ENCODE peak calls at places on chromosomes 13 and 19, in seven cellular contexts. One of them, this sample, is unnamed.

GRCh38 chr13:110617326-110618072 is 2.2 kb downstream of the NAXD start:
- DNase-seq in H9: no peak
- DNase-seq in H1: no peak
- DNase-seq in neuronal stem cell: no peak
- DNase-seq in trophoblast cell: no peak
- DNase-seq in mesenchymal stem cell: peak
- DNase-seq in mesendoderm: no peak
- DNase-seq in this sample: peak

GRCh38 chr13:99028890-99029289 is 51.0 kb upstream of the DOCK9 start:
- DNase-seq in mesendoderm: peak
- DNase-seq in mesenchymal stem cell: no peak
- DNase-seq in H1: peak
- DNase-seq in trophoblast cell: peak
- DNase-seq in H9: peak
- DNase-seq in neuronal stem cell: no peak
- DNase-seq in this sample: no peak

GRCh38 chr19:41319500-41320184 is 9.7 kb downstream of the CCDC97 start:
- DNase-seq in neuronal stem cell: no peak
- DNase-seq in H1: no peak
- DNase-seq in trophoblast cell: no peak
- DNase-seq in mesendoderm: no peak
- DNase-seq in H9: no peak
- DNase-seq in mesenchymal stem cell: no peak
- DNase-seq in this sample: no peak

GRCh38 chr19:5805465-5806132 is 732 bp downstream of the NRTN start:
- DNase-seq in H1: peak
- DNase-seq in trophoblast cell: peak
- DNase-seq in neuronal stem cell: peak
- DNase-seq in H9: peak
- DNase-seq in mesenchymal stem cell: peak
- DNase-seq in mesendoderm: peak
- DNase-seq in this sample: peak

GRCh38 chr13:94617389-94618000 is 15.8 kb downstream of the GPR180 start:
- DNase-seq in trophoblast cell: no peak
- DNase-seq in H1: no peak
- DNase-seq in mesendoderm: peak
- DNase-seq in H9: no peak
- DNase-seq in neuronal stem cell: peak
- DNase-seq in mesenchymal stem cell: peak
- DNase-seq in this sample: no peak

GRCh38 chr19:47032171-47032811 is 12.7 kb downstream of the NPAS1 start:
- DNase-seq in H1: peak
- DNase-seq in mesenchymal stem cell: no peak
- DNase-seq in trophoblast cell: peak
- DNase-seq in neuronal stem cell: no peak
- DNase-seq in H9: peak
- DNase-seq in mesendoderm: peak
- DNase-seq in this sample: no peak

GRCh38 chr19:54458648-54459281 is 4.8 kb downstream of the LENG9 start:
- DNase-seq in mesendoderm: no peak
- DNase-seq in mesenchymal stem cell: no peak
- DNase-seq in trophoblast cell: no peak
- DNase-seq in H9: no peak
- DNase-seq in neuronal stem cell: no peak
- DNase-seq in H1: no peak
- DNase-seq in this sample: no peak

GRCh38 chr19:7986321-7987083 is 18.9 kb downstream of the ELAVL1 start:
- DNase-seq in mesenchymal stem cell: peak
- DNase-seq in H1: no peak
- DNase-seq in H9: no peak
- DNase-seq in neuronal stem cell: no peak
- DNase-seq in trophoblast cell: no peak
- DNase-seq in mesendoderm: no peak
- DNase-seq in this sample: peak

GRCh38 chr19:19866599-19867248 is 1.0 kb downstream of the ZNF253 start:
- DNase-seq in H9: peak
- DNase-seq in neuronal stem cell: peak
- DNase-seq in H1: peak
- DNase-seq in mesendoderm: peak
- DNase-seq in trophoblast cell: peak
- DNase-seq in mesenchymal stem cell: peak
- DNase-seq in this sample: no peak

GRCh38 chr13:95676100-95676774 is 702 bp upstream of the DNAJC3 start:
- DNase-seq in mesendoderm: no peak
- DNase-seq in H1: no peak
- DNase-seq in trophoblast cell: peak
- DNase-seq in H9: peak
- DNase-seq in mesenchymal stem cell: peak
- DNase-seq in neuronal stem cell: no peak
- DNase-seq in this sample: peak

GRCh38 chr19:39398297-39398864 is 7.2 kb downstream of the MED29 start:
- DNase-seq in neuronal stem cell: no peak
- DNase-seq in H9: no peak
- DNase-seq in trophoblast cell: peak
- DNase-seq in mesenchymal stem cell: peak
- DNase-seq in H1: no peak
- DNase-seq in mesendoderm: no peak
- DNase-seq in this sample: peak

GRCh38 chr19:536031-536880 is 4.7 kb downstream of the CDC34 start:
- DNase-seq in H9: no peak
- DNase-seq in mesendoderm: no peak
- DNase-seq in neuronal stem cell: no peak
- DNase-seq in H1: no peak
- DNase-seq in trophoblast cell: no peak
- DNase-seq in mesenchymal stem cell: no peak
- DNase-seq in this sample: no peak

GRCh38 chr13:60453490-60453889 is 56.5 kb downstream of the TDRD3 start:
- DNase-seq in neuronal stem cell: no peak
- DNase-seq in mesenchymal stem cell: no peak
- DNase-seq in mesendoderm: peak
- DNase-seq in H9: no peak
- DNase-seq in H1: no peak
- DNase-seq in trophoblast cell: no peak
- DNase-seq in this sample: peak

DNA sequence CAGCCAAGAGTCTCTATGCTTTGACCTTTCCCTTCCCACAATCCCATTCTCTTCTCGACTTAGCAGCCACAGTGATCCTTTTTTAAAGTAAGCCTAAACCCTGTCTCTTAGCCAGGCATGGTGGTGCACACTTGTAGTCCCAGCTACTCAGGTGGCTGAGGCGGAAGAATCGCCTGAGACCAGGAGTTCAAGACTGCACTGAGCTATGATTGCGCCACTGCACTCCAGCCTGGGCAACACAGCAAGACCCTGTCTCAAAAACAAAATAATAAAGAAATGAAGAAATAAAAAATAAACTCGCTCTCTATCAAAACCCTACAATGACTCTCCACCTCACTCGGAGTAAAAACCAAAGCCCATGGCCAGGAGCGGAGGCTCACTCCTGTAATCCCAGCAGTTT is 14.7 kb downstream of the TEX101 start:
- DNase-seq in H9: no peak
- DNase-seq in neuronal stem cell: no peak
- DNase-seq in mesendoderm: no peak
- DNase-seq in H1: no peak
- DNase-seq in mesenchymal stem cell: no peak
- DNase-seq in trophoblast cell: no peak
- DNase-seq in this sample: no peak
- H2BK120ac ChIP-seq in H9: no peak
- H2BK120ac ChIP-seq in neuronal stem cell: no peak
- H2BK120ac ChIP-seq in mesendoderm: no peak
- H2BK120ac ChIP-seq in H1: no peak
- H2BK120ac ChIP-seq in mesenchymal stem cell: no peak
- H2BK120ac ChIP-seq in trophoblast cell: no peak
- H2BK120ac ChIP-seq in this sample: no peak

GRCh38 chr13:92768592-92768991 is 458.0 kb upstream of the GPC6 start:
- DNase-seq in H9: no peak
- DNase-seq in mesenchymal stem cell: no peak
- DNase-seq in mesendoderm: no peak
- DNase-seq in trophoblast cell: no peak
- DNase-seq in neuronal stem cell: no peak
- DNase-seq in H1: no peak
- DNase-seq in this sample: no peak
- H2BK120ac ChIP-seq in H9: no peak
- H2BK120ac ChIP-seq in mesenchymal stem cell: no peak
- H2BK120ac ChIP-seq in mesendoderm: no peak
- H2BK120ac ChIP-seq in trophoblast cell: no peak
- H2BK120ac ChIP-seq in neuronal stem cell: no peak
- H2BK120ac ChIP-seq in H1: no peak
- H2BK120ac ChIP-seq in this sample: no peak

GRCh38 chr13:97264663-97265062 is 42.5 kb downstream of the MBNL2 start:
- DNase-seq in neuronal stem cell: no peak
- DNase-seq in mesenchymal stem cell: no peak
- DNase-seq in trophoblast cell: no peak
- DNase-seq in mesendoderm: no peak
- DNase-seq in H1: no peak
- DNase-seq in H9: no peak
- DNase-seq in this sample: no peak

GRCh38 chr13:97261254-97262015 is 39.3 kb downstream of the MBNL2 start:
- DNase-seq in neuronal stem cell: no peak
- DNase-seq in trophoblast cell: no peak
- DNase-seq in H1: no peak
- DNase-seq in mesendoderm: no peak
- DNase-seq in mesenchymal stem cell: no peak
- DNase-seq in H9: no peak
- DNase-seq in this sample: no peak

GRCh38 chr13:97263160-97263559 is 41.0 kb downstream of the MBNL2 start:
- DNase-seq in neuronal stem cell: no peak
- DNase-seq in H9: no peak
- DNase-seq in trophoblast cell: no peak
- DNase-seq in H1: no peak
- DNase-seq in mesenchymal stem cell: no peak
- DNase-seq in mesendoderm: no peak
- DNase-seq in this sample: no peak

GRCh38 chr13:97259787-97260641 is 37.9 kb downstream of the MBNL2 start:
- DNase-seq in H1: no peak
- DNase-seq in mesendoderm: peak
- DNase-seq in neuronal stem cell: no peak
- DNase-seq in mesenchymal stem cell: peak
- DNase-seq in trophoblast cell: peak
- DNase-seq in H9: no peak
- DNase-seq in this sample: peak

DNA sequence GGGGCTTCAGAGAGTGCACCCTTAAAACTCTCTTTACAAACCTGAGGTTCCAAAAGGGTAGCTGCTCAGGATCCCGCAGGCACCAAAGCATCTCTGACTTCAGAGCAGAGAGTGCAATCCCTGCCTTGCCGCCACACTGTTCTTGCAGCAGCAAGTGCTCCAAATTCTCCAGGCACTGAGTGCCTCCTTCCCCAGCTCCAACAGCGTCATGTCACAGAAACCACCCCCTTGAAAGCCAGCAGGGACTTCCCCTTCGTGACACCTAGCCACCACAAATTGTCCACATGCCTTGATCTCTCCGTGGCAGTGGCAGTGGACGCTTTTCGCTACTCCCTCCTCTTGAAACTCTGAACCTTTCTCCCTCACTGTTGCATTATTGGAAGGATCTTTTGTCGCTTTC is 39.9 kb downstream of the MBNL2 start:
- DNase-seq in neuronal stem cell: no peak
- DNase-seq in mesenchymal stem cell: no peak
- DNase-seq in H1: peak
- DNase-seq in mesendoderm: no peak
- DNase-seq in trophoblast cell: no peak
- DNase-seq in H9: no peak
- DNase-seq in this sample: no peak
- H2BK120ac ChIP-seq in neuronal stem cell: no peak
- H2BK120ac ChIP-seq in mesenchymal stem cell: no peak
- H2BK120ac ChIP-seq in H1: no peak
- H2BK120ac ChIP-seq in mesendoderm: no peak
- H2BK120ac ChIP-seq in trophoblast cell: peak
- H2BK120ac ChIP-seq in H9: no peak
- H2BK120ac ChIP-seq in this sample: peak

GRCh38 chr19:2245273-2245672 is 3.9 kb upstream of the AMH start:
- DNase-seq in mesendoderm: no peak
- DNase-seq in mesenchymal stem cell: no peak
- DNase-seq in H1: no peak
- DNase-seq in H9: no peak
- DNase-seq in neuronal stem cell: no peak
- DNase-seq in trophoblast cell: no peak
- DNase-seq in this sample: no peak

GRCh38 chr19:2247433-2248101 is 1.6 kb upstream of the AMH start:
- DNase-seq in mesendoderm: no peak
- DNase-seq in mesenchymal stem cell: no peak
- DNase-seq in trophoblast cell: no peak
- DNase-seq in H1: no peak
- DNase-seq in H9: no peak
- DNase-seq in neuronal stem cell: no peak
- DNase-seq in this sample: no peak

GRCh38 chr19:2246801-2247361 is 2.2 kb upstream of the AMH start:
- DNase-seq in H1: no peak
- DNase-seq in mesenchymal stem cell: no peak
- DNase-seq in neuronal stem cell: no peak
- DNase-seq in mesendoderm: no peak
- DNase-seq in H9: no peak
- DNase-seq in trophoblast cell: no peak
- DNase-seq in this sample: peak

GRCh38 chr19:2244486-2244885 is 4.6 kb upstream of the AMH start:
- DNase-seq in trophoblast cell: no peak
- DNase-seq in H1: no peak
- DNase-seq in mesendoderm: no peak
- DNase-seq in H9: no peak
- DNase-seq in neuronal stem cell: no peak
- DNase-seq in mesenchymal stem cell: no peak
- DNase-seq in this sample: no peak

DNA sequence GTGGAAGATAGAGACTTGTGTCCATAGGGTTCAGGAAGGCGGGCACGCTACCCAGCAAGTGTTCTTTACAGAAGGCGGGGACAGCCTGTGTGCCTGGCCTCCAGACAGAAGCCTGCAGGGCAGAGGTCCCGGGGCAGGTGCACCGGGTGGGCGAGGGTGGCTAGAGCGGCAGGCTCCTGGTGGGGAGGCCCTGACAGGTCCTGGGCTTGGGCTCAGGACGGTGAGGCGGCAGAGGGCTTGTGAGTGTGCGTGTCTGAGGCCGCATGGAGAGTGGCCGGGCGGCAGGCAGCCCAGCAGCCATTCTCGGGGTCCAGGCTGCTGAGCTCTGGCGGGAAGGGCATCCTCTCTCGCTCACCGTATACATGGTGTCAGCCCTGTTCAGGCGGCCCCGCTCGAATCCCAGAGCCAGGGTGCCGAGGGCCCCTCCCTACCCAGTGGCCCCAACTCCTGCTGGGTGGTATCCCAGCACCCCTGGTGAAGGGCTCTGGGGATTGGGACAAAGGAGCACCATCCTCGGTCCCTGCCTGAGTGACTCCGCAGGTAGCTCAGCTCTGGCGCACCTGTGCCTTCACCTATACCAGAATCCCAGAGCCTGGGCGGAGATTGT is 3.0 kb upstream of the AMH start:
- DNase-seq in trophoblast cell: no peak
- DNase-seq in mesendoderm: no peak
- DNase-seq in mesenchymal stem cell: no peak
- DNase-seq in H1: no peak
- DNase-seq in H9: no peak
- DNase-seq in neuronal stem cell: no peak
- DNase-seq in this sample: no peak
- H2BK120ac ChIP-seq in trophoblast cell: no peak
- H2BK120ac ChIP-seq in mesendoderm: no peak
- H2BK120ac ChIP-seq in mesenchymal stem cell: no peak
- H2BK120ac ChIP-seq in H1: no peak
- H2BK120ac ChIP-seq in H9: no peak
- H2BK120ac ChIP-seq in neuronal stem cell: no peak
- H2BK120ac ChIP-seq in this sample: no peak

GRCh38 chr13:22893777-22894176 is 287.0 kb upstream of the SGCG start:
- DNase-seq in trophoblast cell: no peak
- DNase-seq in H9: no peak
- DNase-seq in H1: no peak
- DNase-seq in mesenchymal stem cell: no peak
- DNase-seq in neuronal stem cell: no peak
- DNase-seq in mesendoderm: no peak
- DNase-seq in this sample: no peak
- H2BK120ac ChIP-seq in trophoblast cell: no peak
- H2BK120ac ChIP-seq in H9: no peak
- H2BK120ac ChIP-seq in H1: no peak
- H2BK120ac ChIP-seq in mesenchymal stem cell: no peak
- H2BK120ac ChIP-seq in neuronal stem cell: no peak
- H2BK120ac ChIP-seq in mesendoderm: peak
- H2BK120ac ChIP-seq in this sample: no peak